ENCODE peak calls at places on chromosomes 16 and 17, in eight cellular contexts. One of them, this sample, is unnamed.
A peak's percentile ranks its signal among the peaks of the same experiment; 100 is the strongest.

GRCh38 chr16:58127033-58127556 is 2.1 kb downstream of the CFAP20 start:
- DNase-seq in psoas muscle: no peak
- DNase-seq in NB4: peak; percentile 44
- DNase-seq in heart right ventricle: no peak
- DNase-seq in OCI-LY7: peak; percentile 56
- DNase-seq in left lung: no peak
- DNase-seq in WTC11: no peak
- DNase-seq in progenitor cell of endocrine pancreas: no peak
- DNase-seq in this sample: no peak

GRCh38 chr17:46942441-46943217 is 19.7 kb downstream of the GOSR2 start:
- DNase-seq in psoas muscle: peak; percentile 81
- DNase-seq in NB4: peak; percentile 75
- DNase-seq in heart right ventricle: peak; percentile 69
- DNase-seq in OCI-LY7: peak; percentile 79
- DNase-seq in left lung: no peak
- DNase-seq in WTC11: peak; percentile 87
- DNase-seq in progenitor cell of endocrine pancreas: peak; percentile 55
- DNase-seq in this sample: peak; percentile 38

GRCh38 chr17:78241277-78242023 is 10.0 kb downstream of the TMEM235 start:
- DNase-seq in psoas muscle: no peak
- DNase-seq in NB4: peak; percentile 62
- DNase-seq in heart right ventricle: no peak
- DNase-seq in OCI-LY7: peak; percentile 85
- DNase-seq in left lung: no peak
- DNase-seq in WTC11: no peak
- DNase-seq in progenitor cell of endocrine pancreas: no peak
- DNase-seq in this sample: no peak

GRCh38 chr16:57265850-57266530 is 18.5 kb downstream of the PLLP start:
- DNase-seq in psoas muscle: peak; percentile 61
- DNase-seq in NB4: no peak
- DNase-seq in heart right ventricle: peak; percentile 78
- DNase-seq in OCI-LY7: no peak
- DNase-seq in left lung: peak; percentile 88
- DNase-seq in WTC11: no peak
- DNase-seq in progenitor cell of endocrine pancreas: no peak
- DNase-seq in this sample: no peak

GRCh38 chr16:64974381-64974780 is 147.5 kb downstream of the CDH11 start:
- DNase-seq in psoas muscle: no peak
- DNase-seq in NB4: no peak
- DNase-seq in heart right ventricle: no peak
- DNase-seq in OCI-LY7: no peak
- DNase-seq in left lung: no peak
- DNase-seq in WTC11: no peak
- DNase-seq in progenitor cell of endocrine pancreas: no peak
- DNase-seq in this sample: no peak

GRCh38 chr16:14181371-14182050 is 110.4 kb downstream of the MRTFB start:
- DNase-seq in psoas muscle: no peak
- DNase-seq in NB4: peak; percentile 60
- DNase-seq in heart right ventricle: no peak
- DNase-seq in OCI-LY7: no peak
- DNase-seq in left lung: no peak
- DNase-seq in WTC11: no peak
- DNase-seq in progenitor cell of endocrine pancreas: no peak
- DNase-seq in this sample: no peak

GRCh38 chr17:82297804-82298537 is 19.4 kb downstream of the CD7 start:
- DNase-seq in psoas muscle: peak; percentile 94
- DNase-seq in NB4: peak; percentile 90
- DNase-seq in heart right ventricle: peak; percentile 85
- DNase-seq in OCI-LY7: peak; percentile 90
- DNase-seq in left lung: peak; percentile 97
- DNase-seq in WTC11: no peak
- DNase-seq in progenitor cell of endocrine pancreas: no peak
- DNase-seq in this sample: peak; percentile 86

GRCh38 chr16:66121466-66121865 is 245.0 kb upstream of the CDH5 start:
- DNase-seq in psoas muscle: no peak
- DNase-seq in NB4: no peak
- DNase-seq in heart right ventricle: no peak
- DNase-seq in OCI-LY7: no peak
- DNase-seq in left lung: no peak
- DNase-seq in WTC11: no peak
- DNase-seq in progenitor cell of endocrine pancreas: no peak
- DNase-seq in this sample: no peak

GRCh38 chr16:24524855-24525652 is 14.3 kb upstream of the RBBP6 start:
- DNase-seq in psoas muscle: no peak
- DNase-seq in NB4: no peak
- DNase-seq in heart right ventricle: no peak
- DNase-seq in OCI-LY7: no peak
- DNase-seq in left lung: no peak
- DNase-seq in WTC11: no peak
- DNase-seq in progenitor cell of endocrine pancreas: no peak
- DNase-seq in this sample: no peak

GRCh38 chr17:77535435-77535834 is 394.7 kb downstream of the SEC14L1 start:
- DNase-seq in psoas muscle: peak; percentile 6
- DNase-seq in NB4: peak; percentile 52
- DNase-seq in heart right ventricle: no peak
- DNase-seq in OCI-LY7: no peak
- DNase-seq in left lung: no peak
- DNase-seq in WTC11: no peak
- DNase-seq in progenitor cell of endocrine pancreas: no peak
- DNase-seq in this sample: no peak

GRCh38 chr17:18187816-18188761 is 4.5 kb downstream of the ALKBH5 start:
- DNase-seq in psoas muscle: no peak
- DNase-seq in NB4: no peak
- DNase-seq in heart right ventricle: peak; percentile 30
- DNase-seq in OCI-LY7: no peak
- DNase-seq in left lung: peak; percentile 34
- DNase-seq in WTC11: no peak
- DNase-seq in progenitor cell of endocrine pancreas: no peak
- DNase-seq in this sample: no peak

GRCh38 chr17:37802712-37803416 is 58.0 kb upstream of the HNF1B start:
- DNase-seq in psoas muscle: no peak
- DNase-seq in NB4: peak; percentile 37
- DNase-seq in heart right ventricle: no peak
- DNase-seq in OCI-LY7: no peak
- DNase-seq in left lung: no peak
- DNase-seq in WTC11: no peak
- DNase-seq in progenitor cell of endocrine pancreas: no peak
- DNase-seq in this sample: no peak

GRCh38 chr17:74211929-74212261 is 1.5 kb upstream of the TTYH2 start:
- DNase-seq in psoas muscle: no peak
- DNase-seq in NB4: no peak
- DNase-seq in heart right ventricle: no peak
- DNase-seq in OCI-LY7: no peak
- DNase-seq in left lung: no peak
- DNase-seq in WTC11: no peak
- DNase-seq in progenitor cell of endocrine pancreas: no peak
- DNase-seq in this sample: no peak

GRCh38 chr17:74212262-74212912 is 984 bp upstream of the TTYH2 start:
- DNase-seq in psoas muscle: peak; percentile 68
- DNase-seq in NB4: peak; percentile 61
- DNase-seq in heart right ventricle: peak; percentile 40
- DNase-seq in OCI-LY7: no peak
- DNase-seq in left lung: peak; percentile 83
- DNase-seq in WTC11: peak; percentile 48
- DNase-seq in progenitor cell of endocrine pancreas: no peak
- DNase-seq in this sample: no peak

GRCh38 chr17:74214642-74215331 is 1.4 kb downstream of the TTYH2 start:
- DNase-seq in psoas muscle: peak; percentile 81
- DNase-seq in NB4: no peak
- DNase-seq in heart right ventricle: peak; percentile 46
- DNase-seq in OCI-LY7: no peak
- DNase-seq in left lung: peak; percentile 45
- DNase-seq in WTC11: no peak
- DNase-seq in progenitor cell of endocrine pancreas: no peak
- DNase-seq in this sample: no peak

GRCh38 chr17:74213897-74214386 is 571 bp downstream of the TTYH2 start:
- DNase-seq in psoas muscle: peak; percentile 72
- DNase-seq in NB4: peak; percentile 63
- DNase-seq in heart right ventricle: peak; percentile 31
- DNase-seq in OCI-LY7: peak; percentile 54
- DNase-seq in left lung: peak; percentile 83
- DNase-seq in WTC11: no peak
- DNase-seq in progenitor cell of endocrine pancreas: no peak
- DNase-seq in this sample: no peak

DNA sequence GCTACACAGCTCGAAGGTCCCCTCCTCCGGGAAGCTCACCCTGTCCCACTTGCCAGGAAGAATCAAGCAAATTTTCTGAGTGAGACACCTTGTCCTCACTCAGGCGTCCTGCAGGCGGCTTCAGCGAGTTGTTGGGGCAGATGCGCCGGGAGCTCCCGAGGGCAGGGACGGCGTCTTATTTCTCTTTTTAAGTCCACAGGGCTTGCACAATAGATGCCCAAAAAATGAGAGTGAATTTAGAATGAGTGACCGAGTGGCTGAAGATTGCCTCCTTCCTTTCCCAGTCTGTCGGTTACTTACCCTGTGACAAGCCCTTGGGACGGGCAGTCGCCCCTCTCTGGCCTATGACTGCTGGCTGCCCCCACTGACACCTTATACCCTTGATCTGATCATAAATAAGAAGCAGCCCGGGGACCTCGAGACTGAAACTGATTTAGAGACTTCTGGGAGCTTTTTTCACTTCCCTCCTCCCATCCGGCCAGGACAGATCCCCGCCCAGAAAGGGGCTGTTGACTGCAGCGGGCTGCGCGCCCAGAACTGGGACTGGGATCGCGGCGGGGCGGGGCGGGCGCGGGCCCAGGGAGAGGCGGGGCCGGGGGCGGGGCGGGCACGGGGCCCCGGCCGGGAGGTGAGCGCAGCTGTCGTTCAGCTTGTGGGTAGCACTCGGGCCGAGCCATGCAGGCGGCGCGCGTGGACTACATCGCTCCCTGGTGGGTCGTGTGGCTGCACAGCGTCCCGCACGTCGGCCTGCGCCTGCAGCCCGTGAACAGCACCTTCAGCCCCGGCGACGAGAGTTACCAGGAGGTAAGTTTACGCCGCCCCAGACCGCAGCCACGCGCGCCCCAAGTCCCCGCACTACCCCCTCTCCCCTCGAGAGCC is at the start of gene TTYH2:
- DNase-seq in psoas muscle: peak; percentile 94
- DNase-seq in NB4: peak; percentile 85
- DNase-seq in heart right ventricle: peak; percentile 90
- DNase-seq in OCI-LY7: peak; percentile 83
- DNase-seq in left lung: peak; percentile 96
- DNase-seq in WTC11: peak; percentile 74
- DNase-seq in progenitor cell of endocrine pancreas: peak; percentile 39
- DNase-seq in this sample: peak; percentile 57
- TF ChIP-seq CTCF in psoas muscle: peak; percentile 33
- TF ChIP-seq CTCF in NB4: peak; percentile 26
- TF ChIP-seq CTCF in heart right ventricle: peak; percentile 36
- TF ChIP-seq CTCF in OCI-LY7: peak; percentile 47
- TF ChIP-seq CTCF in left lung: no peak
- TF ChIP-seq CTCF in WTC11: no peak
- TF ChIP-seq CTCF in progenitor cell of endocrine pancreas: peak; percentile 30
- TF ChIP-seq CTCF in this sample: no peak

GRCh38 chr17:7328840-7329359 is at the start of gene NEURL4:
- DNase-seq in psoas muscle: no peak
- DNase-seq in NB4: no peak
- DNase-seq in heart right ventricle: no peak
- DNase-seq in OCI-LY7: peak; percentile 46
- DNase-seq in left lung: no peak
- DNase-seq in WTC11: peak; percentile 38
- DNase-seq in progenitor cell of endocrine pancreas: peak; percentile 37
- DNase-seq in this sample: no peak
- TF ChIP-seq CTCF in psoas muscle: no peak
- TF ChIP-seq CTCF in NB4: no peak
- TF ChIP-seq CTCF in heart right ventricle: peak; percentile 17
- TF ChIP-seq CTCF in OCI-LY7: peak; percentile 37
- TF ChIP-seq CTCF in left lung: no peak
- TF ChIP-seq CTCF in WTC11: no peak
- TF ChIP-seq CTCF in progenitor cell of endocrine pancreas: peak; percentile 10
- TF ChIP-seq CTCF in this sample: no peak

DNA sequence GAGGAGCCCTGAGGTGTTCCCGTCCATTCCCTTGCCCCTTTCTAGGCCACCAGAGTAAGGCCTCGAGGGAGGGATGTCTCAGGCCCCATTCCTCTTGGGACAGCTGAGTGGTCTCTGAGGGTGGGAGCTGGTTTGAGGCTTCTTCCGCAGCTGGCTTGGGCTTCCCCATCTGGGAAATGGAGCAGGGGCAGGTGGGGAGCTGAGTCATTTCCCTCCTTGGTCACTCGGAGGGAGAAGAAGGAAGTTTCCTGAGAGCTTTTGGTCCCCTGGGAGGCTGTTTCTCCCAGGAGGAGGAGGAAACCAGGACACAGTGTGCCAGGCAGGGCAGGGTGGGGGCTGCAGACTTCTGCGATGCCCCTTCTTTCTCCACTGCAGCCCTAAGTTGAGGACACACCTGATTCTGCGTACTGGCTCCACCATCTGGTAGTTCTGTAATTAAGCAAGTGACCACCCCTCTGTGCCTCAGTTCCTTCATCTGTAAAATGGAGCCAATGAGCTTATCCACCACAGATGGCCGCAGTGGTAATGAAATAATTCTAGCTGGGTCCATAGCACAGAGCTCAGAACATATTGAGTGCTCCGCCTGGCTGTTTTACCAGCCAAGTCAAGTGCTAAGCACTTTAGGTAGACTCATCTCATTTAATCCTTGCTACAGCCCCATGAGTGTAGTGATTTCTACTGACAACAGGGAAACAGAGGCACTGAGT is 1.5 kb upstream of the KCNJ12 start:
- DNase-seq in psoas muscle: no peak
- DNase-seq in NB4: peak; percentile 86
- DNase-seq in heart right ventricle: no peak
- DNase-seq in OCI-LY7: peak; percentile 52
- DNase-seq in left lung: peak; percentile 28
- DNase-seq in WTC11: no peak
- DNase-seq in progenitor cell of endocrine pancreas: no peak
- DNase-seq in this sample: no peak
- TF ChIP-seq CTCF in psoas muscle: no peak
- TF ChIP-seq CTCF in NB4: peak; percentile 19
- TF ChIP-seq CTCF in heart right ventricle: no peak
- TF ChIP-seq CTCF in OCI-LY7: peak; percentile 72
- TF ChIP-seq CTCF in left lung: no peak
- TF ChIP-seq CTCF in WTC11: no peak
- TF ChIP-seq CTCF in progenitor cell of endocrine pancreas: no peak
- TF ChIP-seq CTCF in this sample: no peak

GRCh38 chr16:1610071-1610840 is 1.6 kb downstream of the IFT140 start:
- DNase-seq in psoas muscle: peak; percentile 95
- DNase-seq in NB4: peak; percentile 87
- DNase-seq in heart right ventricle: peak; percentile 93
- DNase-seq in OCI-LY7: peak; percentile 94
- DNase-seq in left lung: peak; percentile 95
- DNase-seq in WTC11: peak; percentile 95
- DNase-seq in progenitor cell of endocrine pancreas: peak; percentile 95
- DNase-seq in this sample: peak; percentile 96
- TF ChIP-seq CTCF in psoas muscle: no peak
- TF ChIP-seq CTCF in NB4: no peak
- TF ChIP-seq CTCF in heart right ventricle: no peak
- TF ChIP-seq CTCF in OCI-LY7: no peak
- TF ChIP-seq CTCF in left lung: no peak
- TF ChIP-seq CTCF in WTC11: no peak
- TF ChIP-seq CTCF in progenitor cell of endocrine pancreas: no peak
- TF ChIP-seq CTCF in this sample: no peak